ENCODE peak calls at places on chromosomes 4 and X, in ten cellular contexts. M, D, C, K, N, Y, X, Q, T and B are unnamed samples. For H3K4me1 and H3K27me3, the result is how much of the 10 kb centered on the place peaks cover.

GRCh38 chr4:77921701-77922100 is 59.1 kb downstream of the MRPL1 start:
- DNase-seq in T (no peak), C (no peak), Q (peak), M (no peak), D (no peak), X (no peak), K (no peak), Y (no peak), N (no peak), B (no peak)

GRCh38 chr4:159946983-159947645 is 844.2 kb downstream of the RAPGEF2 start:
- DNase-seq in X (no peak), T (peak), Y (no peak), D (no peak), N (no peak), M (peak), Q (peak), C (no peak), K (no peak), B (no peak)

GRCh38 chrX:13661735-13662536 is 9.0 kb downstream of the TCEANC start:
- DNase-seq in N (no peak), Y (no peak), M (no peak), T (no peak), D (no peak), Q (no peak), C (no peak), X (no peak), K (no peak), B (no peak)

GRCh38 chr4:16337936-16338335 is 111.7 kb upstream of the TAPT1 start:
- DNase-seq in C (no peak), K (no peak), X (no peak), T (no peak), M (no peak), Y (no peak), N (no peak), Q (no peak), D (no peak), B (no peak)

GRCh38 chr4:146095091-146095690 is 80.3 kb upstream of the LSM6 start:
- DNase-seq in T (peak), Y (peak), D (no peak), K (no peak), N (peak), C (no peak), X (no peak), M (peak), Q (peak), B (peak)

GRCh38 chr4:1171306-1172227 is 816 bp downstream of the SPON2 start:
- DNase-seq in Y (peak), D (peak), N (no peak), T (peak), C (no peak), X (peak), Q (no peak), K (no peak), M (no peak), B (peak)

GRCh38 chrX:41518127-41518840 is 71.1 kb downstream of the NYX start:
- DNase-seq in Q (no peak), D (no peak), X (no peak), K (no peak), T (no peak), N (no peak), C (no peak), M (no peak), Y (no peak), B (no peak)

GRCh38 chr4:82814034-82814433 is 15.4 kb upstream of the SCD5 start:
- DNase-seq in Y (no peak), N (no peak), K (no peak), Q (no peak), M (no peak), C (no peak), T (no peak), D (no peak), X (no peak), B (no peak)

GRCh38 chr4:185849543-185850185 is 37.7 kb upstream of the SORBS2 start:
- DNase-seq in Q (no peak), M (peak), C (no peak), N (peak), X (no peak), Y (no peak), D (no peak), T (no peak), K (no peak), B (no peak)

GRCh38 chr4:4919926-4920325 is 60.5 kb downstream of the MSX1 start:
- DNase-seq in D (no peak), K (no peak), N (no peak), Q (no peak), T (no peak), Y (no peak), M (peak), X (no peak), C (no peak), B (no peak)

GRCh38 chrX:30308263-30309138 is 689 bp downstream of the NR0B1 start:
- DNase-seq in M (no peak), T (no peak), K (no peak), Y (no peak), Q (no peak), D (peak), N (no peak), C (peak), X (no peak), B (no peak)

GRCh38 chr4:7547368-7548040 is 112.8 kb upstream of the PSAPL1 start:
- DNase-seq in N (no peak), D (no peak), X (no peak), C (peak), Y (no peak), T (no peak), M (peak), Q (no peak), K (no peak), B (no peak)

GRCh38 chr4:149344436-149344835 is 471.2 kb downstream of the IQCM start:
- DNase-seq in C (no peak), Q (no peak), X (no peak), N (no peak), Y (no peak), K (no peak), T (no peak), M (no peak), D (no peak), B (no peak)

GRCh38 chrX:104567506-104567905 is 1.5 kb downstream of the IL1RAPL2 start:
- DNase-seq in T (no peak), C (no peak), X (no peak), M (no peak), K (no peak), Y (no peak), D (no peak), N (no peak), Q (no peak), B (no peak)

GRCh38 chrX:12804655-12805054 is 13.4 kb downstream of the PRPS2 start:
- DNase-seq in D (peak), K (no peak), X (no peak), Q (no peak), N (no peak), Y (peak), M (no peak), C (no peak), T (no peak), B (peak)

GRCh38 chr4:21728231-21728758 is 220.3 kb downstream of the KCNIP4 start:
- DNase-seq in Q (no peak), X (no peak), N (no peak), C (no peak), M (no peak), T (no peak), K (no peak), Y (no peak), D (no peak), B (no peak)

GRCh38 chr4:102317459-102317858 is 27.8 kb downstream of the SLC39A8 start:
- DNase-seq in K (no peak), Y (no peak), X (no peak), C (no peak), Q (no peak), D (no peak), T (no peak), N (no peak), M (no peak), B (no peak)

GRCh38 chrX:47283015-47283771 is 50.4 kb downstream of the USP11 start:
- DNase-seq in T (no peak), M (peak), Y (no peak), X (no peak), Q (peak), N (peak), C (no peak), D (peak), K (peak), B (no peak)

GRCh38 chr4:78954048-78954666 is 14.9 kb upstream of the PAQR3 start:
- DNase-seq in C (no peak), X (no peak), D (no peak), K (no peak), T (no peak), Y (no peak), N (no peak), Q (peak), M (peak), B (no peak)

GRCh38 chr4:139761461-139761860 is 95.8 kb downstream of the MGST2 start:
- DNase-seq in D (no peak), C (no peak), Q (peak), Y (no peak), M (no peak), T (peak), X (no peak), N (no peak), K (no peak), B (no peak)

GRCh38 chr4:153081181-153081580 is 123.1 kb upstream of the TRIM2 start:
- DNase-seq in C (no peak), N (no peak), Y (no peak), M (no peak), K (no peak), T (no peak), Q (no peak), X (no peak), D (no peak), B (no peak)

GRCh38 chr4:7430368-7430964 is 4.3 kb downstream of the PSAPL1 start:
- DNase-seq in K (no peak), C (peak), Y (no peak), X (peak), N (no peak), T (no peak), M (no peak), Q (no peak), D (no peak), B (no peak)

GRCh38 chr4:74374561-74375327 is 9.8 kb downstream of the EREG start:
- DNase-seq in N (no peak), T (no peak), C (peak), Y (peak), K (no peak), M (no peak), D (no peak), X (peak), Q (no peak), B (peak)

GRCh38 chrX:119495734-119496520 is 27.7 kb downstream of the SLC25A5 start:
- DNase-seq in Y (peak), C (no peak), X (peak), N (no peak), M (no peak), K (no peak), Q (peak), D (no peak), T (no peak), B (no peak)

GRCh38 chrX:35680940-35681346 is 117.2 kb upstream of the MAGEB16 start:
- DNase-seq in X (no peak), Y (no peak), M (no peak), Q (no peak), C (no peak), K (no peak), T (no peak), D (no peak), N (no peak), B (no peak)

GRCh38 chrX:77977518-77977917 is 8.1 kb upstream of the PGAM4 start:
- DNase-seq in M (no peak), X (no peak), D (no peak), K (no peak), T (no peak), Y (no peak), Q (no peak), N (no peak), C (no peak), B (no peak)

GRCh38 chr4:187179086-187180070 is 455.7 kb upstream of the FAT1 start:
- DNase-seq in N (no peak), T (no peak), Q (no peak), Y (no peak), C (no peak), X (no peak), K (no peak), D (no peak), M (no peak), B (no peak)

GRCh38 chr4:113278324-113278934 is 229.0 kb downstream of the ANK2 start:
- DNase-seq in C (peak), X (peak), T (peak), K (peak), Q (peak), N (peak), D (peak), Y (peak), M (peak), B (peak)

GRCh38 chr4:185243879-185244278 is 34.5 kb downstream of the SNX25 start:
- DNase-seq in N (no peak), Y (no peak), C (no peak), D (no peak), Q (no peak), T (no peak), M (no peak), X (no peak), K (no peak), B (no peak)

GRCh38 chrX:131901581-131901980 is 121.5 kb upstream of the STK26 start:
- DNase-seq in N (no peak), Q (no peak), M (no peak), T (no peak), K (no peak), C (no peak), Y (no peak), X (no peak), D (no peak), B (no peak)

GRCh38 chr4:185194924-185195632 is 8.7 kb downstream of the CFAP97 start:
- DNase-seq in C (no peak), Y (no peak), K (no peak), Q (no peak), D (no peak), T (no peak), N (no peak), X (no peak), M (no peak), B (no peak)

GRCh38 chr4:97656034-97656720 is 487.1 kb downstream of the STPG2 start:
- DNase-seq in Y (no peak), K (no peak), C (no peak), D (no peak), N (no peak), X (no peak), T (no peak), M (no peak), Q (no peak), B (no peak)

GRCh38 chr4:80259012-80259411 is 7.5 kb upstream of the FGF5 start:
- DNase-seq in X (no peak), K (no peak), T (no peak), C (no peak), N (no peak), Y (no peak), D (no peak), M (no peak), Q (no peak), B (no peak)

GRCh38 chr4:20271954-20272353 is 20.2 kb downstream of the SLIT2 start:
- DNase-seq in Y (no peak), X (no peak), K (no peak), M (no peak), Q (no peak), D (no peak), C (no peak), T (no peak), N (no peak), B (no peak)

GRCh38 chrX:128728943-128729342 is 676.7 kb upstream of the ACTRT1 start:
- DNase-seq in Y (no peak), D (no peak), T (no peak), K (no peak), N (no peak), C (no peak), M (no peak), X (no peak), Q (no peak), B (no peak)

GRCh38 chr4:122508083-122508482 is 51.6 kb upstream of the IL2 start:
- DNase-seq in M (no peak), N (no peak), X (no peak), K (no peak), Y (no peak), C (no peak), Q (no peak), T (no peak), D (no peak), B (no peak)

GRCh38 chr4:128574706-128575105 is 234.8 kb upstream of the JADE1 start:
- DNase-seq in K (peak), Y (peak), T (peak), N (peak), C (peak), X (peak), M (peak), D (peak), Q (peak), B (peak)

GRCh38 chr4:52107336-52107735 is 56.2 kb downstream of the SPATA18 start:
- DNase-seq in N (no peak), Y (no peak), M (no peak), C (no peak), Q (no peak), T (no peak), K (no peak), X (no peak), D (no peak), B (no peak)
- H3K4me1 ChIP-seq in N (under half), Y (under half), M (under half), C (under half), Q (under half), T (under half), K (under half), X (under half), D (under half), B (under half)

GRCh38 chr4:8788174-8788573 is 83.5 kb downstream of the HMX1 start:
- DNase-seq in C (no peak), M (no peak), N (no peak), Q (no peak), T (no peak), Y (no peak), D (no peak), X (no peak), K (no peak), B (no peak)

GRCh38 chr4:8783736-8784135 is 87.9 kb downstream of the HMX1 start:
- DNase-seq in C (no peak), M (no peak), N (no peak), K (no peak), Y (no peak), X (no peak), Q (no peak), T (no peak), D (no peak), B (no peak)

GRCh38 chr4:8782135-8782534 is 89.5 kb downstream of the HMX1 start:
- DNase-seq in N (no peak), T (no peak), C (no peak), Q (no peak), M (no peak), Y (no peak), K (no peak), X (no peak), D (no peak), B (no peak)

GRCh38 chr4:8786166-8786565 is 85.5 kb downstream of the HMX1 start:
- DNase-seq in X (no peak), Q (no peak), Y (no peak), C (no peak), T (no peak), D (no peak), N (no peak), K (no peak), M (no peak), B (no peak)

GRCh38 chr4:8785656-8786142 is 85.9 kb downstream of the HMX1 start:
- DNase-seq in K (no peak), C (no peak), X (no peak), M (no peak), T (no peak), Q (no peak), Y (no peak), D (no peak), N (no peak), B (no peak)
- H3K27me3 ChIP-seq in K (under half), C (under half), X (under half), M (under half), T (under half), Q (half or more), Y (under half), D (under half), N (under half), B (under half)

GRCh38 chr4:142341286-142341685 is 504.8 kb downstream of the INPP4B start:
- DNase-seq in M (no peak), Q (no peak), K (no peak), Y (no peak), C (no peak), T (no peak), D (no peak), N (no peak), X (no peak), B (no peak)

GRCh38 chr4:142347241-142347640 is 498.9 kb downstream of the INPP4B start:
- DNase-seq in D (no peak), C (no peak), K (no peak), M (no peak), Y (no peak), T (no peak), Q (no peak), N (no peak), X (no peak), B (no peak)

GRCh38 chr4:142348489-142349076 is 497.5 kb downstream of the INPP4B start:
- DNase-seq in C (no peak), D (no peak), M (no peak), K (no peak), N (no peak), Y (no peak), Q (no peak), T (no peak), X (no peak), B (no peak)

GRCh38 chr4:142350886-142351285 is 495.2 kb downstream of the INPP4B start:
- DNase-seq in M (no peak), T (no peak), Q (no peak), X (no peak), Y (peak), N (no peak), K (no peak), D (no peak), C (no peak), B (peak)

GRCh38 chr4:142345909-142346308 is 500.2 kb downstream of the INPP4B start:
- DNase-seq in K (no peak), T (no peak), Q (no peak), X (no peak), C (no peak), N (no peak), M (no peak), Y (no peak), D (no peak), B (no peak)
- H3K4me1 ChIP-seq in K (under half), T (under half), Q (under half), X (under half), C (under half), N (under half), M (under half), Y (under half), D (under half), B (under half)

GRCh38 chrX:43552703-43553102 is 103.4 kb upstream of the MAOA start:
- DNase-seq in D (no peak), M (no peak), K (no peak), Y (no peak), X (no peak), T (no peak), N (no peak), Q (no peak), C (no peak), B (no peak)

GRCh38 chrX:43556207-43556606 is 99.9 kb upstream of the MAOA start:
- DNase-seq in K (no peak), C (peak), T (no peak), Y (no peak), M (no peak), Q (no peak), N (peak), X (no peak), D (no peak), B (no peak)

GRCh38 chrX:43552166-43552565 is 103.9 kb upstream of the MAOA start:
- DNase-seq in T (no peak), D (no peak), M (no peak), C (no peak), Q (peak), X (no peak), Y (peak), N (no peak), K (no peak), B (peak)

GRCh38 chrX:43551590-43551989 is 104.5 kb upstream of the MAOA start:
- DNase-seq in D (no peak), M (no peak), K (no peak), Y (no peak), N (peak), X (no peak), Q (no peak), C (no peak), T (no peak), B (no peak)
- H3K27me3 ChIP-seq in D (under half), M (under half), K (under half), Y (under half), N (under half), X (under half), Q (under half), C (under half), T (under half), B (under half)

DNA sequence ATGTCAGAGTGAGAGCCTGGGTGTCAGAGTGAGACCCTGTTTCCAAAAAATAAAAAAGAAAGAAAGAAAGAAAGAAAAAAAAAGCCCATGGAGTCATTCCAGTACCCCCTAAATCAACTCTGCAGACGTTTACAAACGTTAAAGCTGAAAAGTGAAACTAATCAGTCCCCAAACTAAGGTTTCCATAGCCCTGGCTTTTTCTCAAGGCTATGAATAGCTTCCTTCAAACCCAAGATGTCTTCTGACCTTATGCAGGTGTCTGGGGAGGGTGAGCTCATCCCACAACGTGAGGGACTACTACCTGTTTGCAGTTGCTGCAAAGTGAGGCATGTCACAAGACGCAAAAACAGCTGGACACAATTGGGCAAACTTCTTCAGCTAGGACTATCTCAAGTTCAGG is 144.0 kb downstream of the SH3KBP1 start:
- DNase-seq in M (no peak), Q (no peak), X (no peak), T (no peak), N (no peak), C (no peak), K (no peak), Y (peak), D (no peak), B (no peak)
- H3K4me1 ChIP-seq in M (under half), Q (half or more), X (under half), T (under half), N (under half), C (under half), K (under half), Y (under half), D (under half), B (under half)

GRCh38 chrX:636971-637659 is 6.5 kb downstream of the SHOX start:
- DNase-seq in Q (no peak), X (no peak), Y (no peak), K (no peak), N (no peak), M (no peak), C (no peak), T (no peak), D (no peak), B (no peak)
- H3K27me3 ChIP-seq in Q (under half), X (half or more), Y (half or more), K (under half), N (under half), M (under half), C (half or more), T (half or more), D (half or more), B (half or more)

GRCh38 chrX:153642655-153643430 is 4.2 kb upstream of the DUSP9 start:
- DNase-seq in N (no peak), T (no peak), K (peak), D (no peak), X (no peak), Q (no peak), M (no peak), Y (no peak), C (no peak), B (no peak)
- H3K4me1 ChIP-seq in N (under half), T (under half), K (under half), D (under half), X (under half), Q (half or more), M (under half), Y (under half), C (under half), B (under half)